ENCODE peak calls at places on chromosomes 1 and 21, in six cellular contexts. Z is IMR-90, M is NCI-H774, H is A549, V is H9, R is NCI-H187. N is an unnamed sample.

GRCh38 chr1:27071049-27071416 is 58.4 kb upstream of the TENT5B start:
- DNase-seq in Z (peak), M (no peak), H (no peak), V (peak), R (no peak), N (peak)

GRCh38 chr1:86155061-86155806 is 1.3 kb downstream of the COL24A1 start:
- DNase-seq in Z (no peak), M (no peak), H (no peak), V (peak), R (no peak), N (peak)

GRCh38 chr1:43953361-43953760 is 6.6 kb downstream of the IPO13 start:
- DNase-seq in Z (no peak), M (no peak), H (no peak), V (no peak), R (no peak), N (no peak)

GRCh38 chr1:164602142-164602429 is 43.1 kb downstream of the PBX1 start:
- DNase-seq in Z (no peak), M (peak), H (no peak), V (peak), R (no peak), N (no peak)

GRCh38 chr21:39776589-39776988 is 31.6 kb downstream of the IGSF5 start:
- DNase-seq in Z (no peak), M (no peak), H (no peak), V (no peak), R (no peak), N (no peak)

GRCh38 chr1:61182049-61182448 is 99.7 kb downstream of the NFIA start:
- DNase-seq in Z (peak), M (no peak), H (peak), V (no peak), R (no peak), N (peak)

GRCh38 chr1:224747578-224747977 is 131.5 kb downstream of the CNIH3 start:
- DNase-seq in Z (peak), M (no peak), H (no peak), V (no peak), R (no peak), N (peak)

GRCh38 chr1:25476186-25477097 is 45.7 kb downstream of the MACO1 start:
- DNase-seq in Z (no peak), M (no peak), H (no peak), V (no peak), R (peak), N (no peak)

GRCh38 chr1:47390843-47391242 is 25.2 kb upstream of the FOXE3 start:
- DNase-seq in Z (no peak), M (no peak), H (no peak), V (no peak), R (no peak), N (no peak)

GRCh38 chr1:44808063-44808937 is at the start of gene BTBD19:
- DNase-seq in Z (peak), M (no peak), H (peak), V (peak), R (no peak), N (peak)

GRCh38 chr1:229296541-229296941 is 25.6 kb downstream of the RAB4A start:
- DNase-seq in Z (peak), M (no peak), H (no peak), V (no peak), R (no peak), N (peak)

N was measured in cardiac fibroblast.